ENCODE peak calls at places on chromosomes 12 and 14, in five cellular contexts. M is NCI-H146; S is LoVo; K is GM12864; X is naive thymus-derived CD8-positive, alpha-beta T cell. P is an unnamed sample.

GRCh38 chr12:8455727-8456360 is at the start of gene CLEC6A:
- DNase-seq in M (no peak), S (no peak), K (peak; percentile 13), X (no peak), P (no peak)

GRCh38 chr14:106021832-106022231 is 495.4 kb downstream of the TMEM121 start:
- DNase-seq in M (no peak), S (no peak), K (no peak), X (no peak), P (no peak)

GRCh38 chr14:94971750-94972149 is 185.6 kb downstream of the DICER1 start:
- DNase-seq in M (no peak), S (no peak), K (no peak), X (no peak), P (no peak)

GRCh38 chr12:102438047-102438822 is 42.1 kb downstream of the IGF1 start:
- DNase-seq in M (no peak), S (no peak), K (no peak), X (no peak), P (no peak)

GRCh38 chr14:20986811-20987210 is 3.0 kb upstream of the METTL17 start:
- DNase-seq in M (no peak), S (peak; percentile 63), K (no peak), X (no peak), P (no peak)

GRCh38 chr12:69570545-69571399 is 14.5 kb upstream of the CCT2 start:
- DNase-seq in M (peak; percentile 61), S (peak; percentile 74), K (no peak), X (peak; percentile 70), P (peak; percentile 42)

GRCh38 chr14:50397461-50398196 is 948 bp upstream of the CDKL1 start:
- DNase-seq in M (peak; percentile 44), S (no peak), K (no peak), X (no peak), P (no peak)

GRCh38 chr14:96926006-96926405 is 128.8 kb downstream of the VRK1 start:
- DNase-seq in M (no peak), S (no peak), K (no peak), X (no peak), P (no peak)

GRCh38 chr12:4278582-4278939 is 5.0 kb downstream of the CCND2 start:
- DNase-seq in M (no peak), S (no peak), K (no peak), X (no peak), P (no peak)

GRCh38 chr12:69595689-69596088 is 10.4 kb downstream of the CCT2 start:
- DNase-seq in M (no peak), S (no peak), K (no peak), X (no peak), P (no peak)

GRCh38 chr14:54627325-54627717 is 60.4 kb downstream of the SAMD4A start:
- DNase-seq in M (no peak), S (no peak), K (no peak), X (no peak), P (no peak)

GRCh38 chr12:96397756-96398421 is 2.4 kb downstream of the CDK17 start:
- DNase-seq in M (no peak), S (no peak), K (no peak), X (no peak), P (peak; percentile 8)

GRCh38 chr14:57982802-57983201 is 116.9 kb upstream of the SLC35F4 start:
- DNase-seq in M (peak; percentile 13), S (no peak), K (no peak), X (no peak), P (peak; percentile 22)

GRCh38 chr14:58812050-58812690 is 174.4 kb downstream of the DACT1 start:
- DNase-seq in M (peak; percentile 33), S (no peak), K (no peak), X (no peak), P (no peak)

GRCh38 chr12:100243137-100243536 is 23.7 kb downstream of the DEPDC4 start:
- DNase-seq in M (no peak), S (no peak), K (no peak), X (no peak), P (no peak)

GRCh38 chr12:9750276-9751203 is 10.2 kb downstream of the CD69 start:
- DNase-seq in M (peak; percentile 76), S (peak; percentile 79), K (no peak), X (peak; percentile 73), P (peak; percentile 74)

GRCh38 chr12:28294300-28294699 is 104.0 kb downstream of the CCDC91 start:
- DNase-seq in M (no peak), S (no peak), K (no peak), X (no peak), P (no peak)

GRCh38 chr14:100105357-100106169 is 40.3 kb downstream of the EVL start:
- DNase-seq in M (no peak), S (no peak), K (no peak), X (peak; percentile 61), P (no peak)

GRCh38 chr14:31770271-31770670 is 209.1 kb downstream of the NUBPL start:
- DNase-seq in M (no peak), S (no peak), K (no peak), X (no peak), P (no peak)